ENCODE peak calls at places on chromosomes 6 and 20, in ten cellular contexts. N, J, R, Z, G, M, H, D, L and X are unnamed samples. For H3K27me3 and H3K4me1, the result is how much of the 10 kb centered on the place peaks cover.

GRCh38 chr6:151176941-151177760 is 62.6 kb upstream of the AKAP12 start:
- DNase-seq in N (no peak), J (no peak), R (no peak), Z (no peak), G (no peak), M (no peak), H (no peak), D (no peak), L (no peak), X (no peak)

GRCh38 chr6:111874030-111874425 is 776 bp upstream of the FYN start:
- DNase-seq in N (no peak), J (no peak), R (no peak), Z (peak), G (peak), M (peak), H (no peak), D (no peak), L (peak), X (no peak)

GRCh38 chr20:53371216-53371615 is 222.4 kb downstream of the ZNF217 start:
- DNase-seq in N (no peak), J (no peak), R (no peak), Z (no peak), G (no peak), M (no peak), H (no peak), D (no peak), L (no peak), X (no peak)

GRCh38 chr6:94462231-94462630 is 1042.9 kb upstream of the EPHA7 start:
- DNase-seq in N (peak), J (no peak), R (no peak), Z (no peak), G (no peak), M (no peak), H (no peak), D (no peak), L (no peak), X (no peak)

GRCh38 chr6:170448317-170448716 is 104.8 kb downstream of the PSMB1 start:
- DNase-seq in N (no peak), J (no peak), R (no peak), Z (no peak), G (no peak), M (no peak), H (no peak), D (peak), L (no peak), X (no peak)

GRCh38 chr6:108526739-108527174 is 34.0 kb upstream of the FOXO3 start:
- DNase-seq in N (peak), J (peak), R (peak), Z (no peak), G (no peak), M (peak), H (no peak), D (no peak), L (peak), X (no peak)

GRCh38 chr6:31405996-31406395 is 2.6 kb downstream of the MICA start:
- DNase-seq in N (no peak), J (no peak), R (no peak), Z (no peak), G (no peak), M (no peak), H (no peak), D (no peak), L (no peak), X (no peak)

GRCh38 chr6:42925248-42925857 is 3.9 kb upstream of the CNPY3 start:
- DNase-seq in N (no peak), J (no peak), R (no peak), Z (no peak), G (no peak), M (no peak), H (no peak), D (no peak), L (peak), X (no peak)

GRCh38 chr6:79813854-79814477 is 133.4 kb downstream of the ELOVL4 start:
- DNase-seq in N (peak), J (peak), R (peak), Z (peak), G (peak), M (peak), H (peak), D (no peak), L (peak), X (peak)

GRCh38 chr6:169171951-169172350 is 81.7 kb downstream of the THBS2 start:
- DNase-seq in N (no peak), J (no peak), R (no peak), Z (no peak), G (no peak), M (peak), H (no peak), D (no peak), L (no peak), X (no peak)

GRCh38 chr20:19691125-19691524 is 66.9 kb upstream of the RIN2 start:
- DNase-seq in N (peak), J (no peak), R (no peak), Z (no peak), G (no peak), M (no peak), H (no peak), D (no peak), L (no peak), X (no peak)

GRCh38 chr6:33314943-33315752 is 1.3 kb upstream of the TAPBP start:
- DNase-seq in N (peak), J (peak), R (peak), Z (peak), G (peak), M (peak), H (peak), D (peak), L (peak), X (peak)

GRCh38 chr6:29461021-29461814 is 4.3 kb downstream of the OR2H1 start:
- DNase-seq in N (no peak), J (no peak), R (no peak), Z (no peak), G (no peak), M (no peak), H (no peak), D (no peak), L (no peak), X (no peak)

GRCh38 chr20:39048000-39048696 is 86.0 kb downstream of the DHX35 start:
- DNase-seq in N (peak), J (peak), R (peak), Z (peak), G (peak), M (peak), H (peak), D (peak), L (peak), X (peak)

GRCh38 chr6:7974932-7975763 is 64.6 kb upstream of the TXNDC5 start:
- DNase-seq in N (peak), J (peak), R (no peak), Z (peak), G (peak), M (peak), H (peak), D (peak), L (no peak), X (peak)

GRCh38 chr6:17580518-17581048 is 19.5 kb upstream of the FAM8A1 start:
- DNase-seq in N (no peak), J (no peak), R (no peak), Z (peak), G (peak), M (peak), H (peak), D (peak), L (peak), X (no peak)

GRCh38 chr20:36368869-36369268 is 62.7 kb downstream of the DLGAP4 start:
- DNase-seq in N (no peak), J (no peak), R (no peak), Z (no peak), G (no peak), M (no peak), H (no peak), D (no peak), L (no peak), X (no peak)

GRCh38 chr6:106789436-106790145 is 160.2 kb downstream of the QRSL1 start:
- DNase-seq in N (no peak), J (no peak), R (no peak), Z (no peak), G (no peak), M (no peak), H (no peak), D (no peak), L (no peak), X (no peak)

GRCh38 chr6:25175656-25176055 is 103.5 kb upstream of the CARMIL1 start:
- DNase-seq in N (no peak), J (no peak), R (no peak), Z (no peak), G (no peak), M (peak), H (no peak), D (no peak), L (no peak), X (no peak)

GRCh38 chr20:58691773-58692578 is 624 bp upstream of the NPEPL1 start:
- DNase-seq in N (no peak), J (no peak), R (no peak), Z (peak), G (peak), M (peak), H (peak), D (peak), L (no peak), X (peak)

GRCh38 chr20:38115205-38115604 is 49.9 kb downstream of the TGM2 start:
- DNase-seq in N (no peak), J (no peak), R (no peak), Z (no peak), G (no peak), M (no peak), H (no peak), D (no peak), L (peak), X (no peak)

GRCh38 chr20:37096415-37097039 is 730 bp upstream of the RBL1 start:
- DNase-seq in N (no peak), J (peak), R (peak), Z (no peak), G (no peak), M (no peak), H (no peak), D (no peak), L (no peak), X (no peak)

GRCh38 chr6:111872521-111873177 is 603 bp downstream of the FYN start:
- DNase-seq in N (peak), J (peak), R (peak), Z (peak), G (peak), M (no peak), H (peak), D (no peak), L (no peak), X (peak)

GRCh38 chr6:26311012-26311384 is 54.0 kb upstream of the BTN3A2 start:
- DNase-seq in N (no peak), J (peak), R (peak), Z (no peak), G (peak), M (peak), H (no peak), D (no peak), L (peak), X (no peak)

GRCh38 chr6:22250486-22250885 is 46.4 kb downstream of the PRL start:
- DNase-seq in N (peak), J (no peak), R (peak), Z (no peak), G (no peak), M (no peak), H (no peak), D (no peak), L (peak), X (no peak)

GRCh38 chr6:79005024-79005423 is 73.0 kb downstream of the PHIP start:
- DNase-seq in N (no peak), J (no peak), R (no peak), Z (no peak), G (no peak), M (peak), H (no peak), D (no peak), L (no peak), X (no peak)

GRCh38 chr20:43949741-43950618 is 35.3 kb downstream of the TOX2 start:
- DNase-seq in N (no peak), J (peak), R (no peak), Z (peak), G (no peak), M (peak), H (no peak), D (no peak), L (no peak), X (no peak)

GRCh38 chr20:61724376-61724775 is 341.3 kb downstream of the TAF4 start:
- DNase-seq in N (no peak), J (peak), R (peak), Z (no peak), G (no peak), M (no peak), H (no peak), D (no peak), L (peak), X (no peak)

GRCh38 chr6:35736293-35736894 is 438 bp upstream of the ARMC12 start:
- DNase-seq in N (peak), J (peak), R (peak), Z (peak), G (peak), M (peak), H (peak), D (peak), L (peak), X (peak)
- H3K27me3 ChIP-seq in N (under half), J (under half), R (under half), Z (under half), G (under half), M (under half), H (under half), D (under half), L (under half), X (under half)

DNA sequence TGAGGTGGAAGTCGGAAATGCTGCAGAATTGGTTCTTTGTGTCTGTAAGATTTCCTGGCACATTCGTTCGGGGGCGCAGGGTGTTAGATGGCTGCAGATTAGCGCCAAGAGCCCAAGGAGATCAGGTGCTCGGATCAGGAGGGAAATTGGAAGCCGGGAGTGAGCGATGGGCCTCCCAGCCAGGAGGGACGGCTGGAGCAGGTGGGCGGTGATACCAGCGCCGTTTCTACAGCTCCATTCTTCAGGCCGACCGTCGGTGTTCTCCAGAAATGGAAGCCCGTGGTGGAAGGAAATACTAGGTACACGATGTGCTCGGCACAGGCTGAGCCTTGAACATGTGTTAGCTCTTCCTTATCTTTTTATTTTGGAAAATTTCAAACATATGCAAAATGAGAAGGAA is 6.5 kb downstream of the SIRPA start:
- DNase-seq in N (no peak), J (no peak), R (peak), Z (no peak), G (no peak), M (no peak), H (no peak), D (no peak), L (no peak), X (no peak)
- H3K4me1 ChIP-seq in N (under half), J (under half), R (under half), Z (under half), G (under half), M (under half), H (under half), D (under half), L (under half), X (under half)

GRCh38 chr6:85118233-85118632 is 331.6 kb upstream of the NT5E start:
- DNase-seq in N (no peak), J (no peak), R (no peak), Z (no peak), G (no peak), M (no peak), H (no peak), D (no peak), L (peak), X (no peak)
- TF ChIP-seq CTCF in N (peak), J (no peak), R (peak), Z (no peak), G (no peak), M (peak), H (no peak), D (no peak), L (peak), X (no peak)

GRCh38 chr6:44226368-44227137 is 3.2 kb downstream of the SLC29A1 start:
- DNase-seq in N (no peak), J (peak), R (no peak), Z (no peak), G (no peak), M (no peak), H (peak), D (no peak), L (no peak), X (peak)
- H3K27me3 ChIP-seq in N (under half), J (under half), R (under half), Z (under half), G (under half), M (under half), H (under half), D (under half), L (under half), X (under half)

GRCh38 chr6:85408039-85408438 is 41.8 kb upstream of the NT5E start:
- DNase-seq in N (no peak), J (no peak), R (no peak), Z (no peak), G (no peak), M (no peak), H (no peak), D (no peak), L (peak), X (no peak)

GRCh38 chr6:85417336-85417735 is 32.5 kb upstream of the NT5E start:
- DNase-seq in N (no peak), J (no peak), R (no peak), Z (no peak), G (no peak), M (no peak), H (no peak), D (no peak), L (no peak), X (no peak)

GRCh38 chr6:85416766-85417165 is 33.1 kb upstream of the NT5E start:
- DNase-seq in N (no peak), J (no peak), R (no peak), Z (no peak), G (no peak), M (no peak), H (no peak), D (no peak), L (no peak), X (no peak)

GRCh38 chr6:85416049-85416448 is 33.8 kb upstream of the NT5E start:
- DNase-seq in N (no peak), J (no peak), R (no peak), Z (no peak), G (no peak), M (no peak), H (no peak), D (no peak), L (no peak), X (no peak)

GRCh38 chr6:85412926-85413325 is 37.0 kb upstream of the NT5E start:
- DNase-seq in N (no peak), J (no peak), R (no peak), Z (no peak), G (no peak), M (no peak), H (no peak), D (no peak), L (no peak), X (no peak)
- H3K4me1 ChIP-seq in N (under half), J (under half), R (under half), Z (under half), G (under half), M (under half), H (under half), D (under half), L (under half), X (under half)

DNA sequence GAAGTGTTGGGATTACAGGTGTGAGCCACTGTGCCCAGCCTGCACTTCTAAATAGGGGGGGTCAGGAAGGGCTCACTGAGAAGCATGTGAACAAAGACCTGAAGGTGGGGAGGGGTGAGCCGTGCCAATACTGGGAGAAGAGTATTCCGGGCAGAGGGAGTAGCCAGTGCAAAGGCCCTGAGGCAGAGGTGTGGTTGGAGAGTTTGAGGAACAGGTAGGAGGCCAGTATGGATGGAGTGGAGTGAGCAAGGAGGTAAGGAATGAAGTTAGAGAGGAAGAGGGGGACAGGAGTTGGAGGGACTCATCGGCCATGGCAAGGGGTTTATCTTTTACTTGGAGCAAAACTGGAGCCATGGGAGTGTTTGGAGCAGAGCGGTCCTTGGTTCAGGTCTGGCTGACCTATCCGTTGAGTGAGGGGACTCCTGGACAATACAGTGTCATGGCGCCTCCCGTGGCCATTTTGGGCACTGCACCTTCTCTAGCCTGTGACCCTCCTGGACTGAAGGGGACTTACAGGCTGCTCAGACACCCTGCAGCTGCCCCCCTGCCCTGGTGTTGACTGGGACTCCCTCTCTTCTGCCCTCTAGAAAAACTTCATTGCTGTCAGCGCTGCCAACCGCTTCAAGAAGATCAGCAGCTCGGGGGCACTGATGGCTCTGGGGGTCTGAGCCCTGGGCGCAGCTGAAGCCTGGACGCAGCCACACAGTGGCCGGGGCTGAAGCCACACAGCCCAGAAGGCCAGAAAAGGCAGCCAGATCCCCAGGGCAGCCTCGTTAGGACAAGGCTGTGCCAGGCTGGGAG is 12.1 kb downstream of the FOXS1 start:
- DNase-seq in N (peak), J (peak), R (peak), Z (peak), G (peak), M (peak), H (peak), D (no peak), L (peak), X (peak)
- TF ChIP-seq CTCF in N (peak), J (peak), R (peak), Z (peak), G (peak), M (peak), H (peak), D (peak), L (peak), X (peak)

GRCh38 chr6:1513206-1513605 is 96.5 kb upstream of the FOXC1 start:
- DNase-seq in N (no peak), J (no peak), R (no peak), Z (no peak), G (no peak), M (no peak), H (no peak), D (no peak), L (no peak), X (no peak)
- H3K27me3 ChIP-seq in N (under half), J (under half), R (under half), Z (under half), G (under half), M (under half), H (under half), D (under half), L (under half), X (under half)